ENCODE peak calls at places on chromosomes 13 and 19, in five cellular contexts. M, I, G, E and D are unnamed samples.

GRCh38 chr19:7979011-7979410 is 26.4 kb downstream of the ELAVL1 start:
- DNase-seq in M (no peak), I (no peak), G (no peak), E (no peak), D (no peak)

GRCh38 chr13:106521101-106521799 is 14.2 kb downstream of the EFNB2 start:
- DNase-seq in M (no peak), I (no peak), G (no peak), E (no peak), D (no peak)

GRCh38 chr13:90933097-90933826 is 414.2 kb upstream of the MIR17HG start:
- DNase-seq in M (no peak), I (no peak), G (no peak), E (no peak), D (no peak)

GRCh38 chr19:13847033-13847899 is 29.7 kb upstream of the NANOS3 start:
- DNase-seq in M (peak), I (no peak), G (peak), E (peak), D (peak)

GRCh38 chr19:2385053-2385721 is 25.1 kb downstream of the TMPRSS9 start:
- DNase-seq in M (peak), I (no peak), G (no peak), E (peak), D (peak)

GRCh38 chr19:13963603-13964105 is 11.3 kb downstream of the DCAF15 start:
- DNase-seq in M (no peak), I (no peak), G (no peak), E (no peak), D (no peak)

GRCh38 chr19:33405491-33406461 is 32.3 kb downstream of the CEBPG start:
- DNase-seq in M (peak), I (no peak), G (no peak), E (no peak), D (no peak)

GRCh38 chr13:40445557-40445990 is 220.9 kb downstream of the FOXO1 start:
- DNase-seq in M (no peak), I (peak), G (peak), E (no peak), D (peak)

GRCh38 chr13:99774644-99775043 is 196.9 kb downstream of the ZIC5 start:
- DNase-seq in M (no peak), I (no peak), G (no peak), E (no peak), D (no peak)

GRCh38 chr13:92658293-92658692 is 568.3 kb upstream of the GPC6 start:
- DNase-seq in M (no peak), I (no peak), G (no peak), E (no peak), D (no peak)

GRCh38 chr19:12913011-12913561 is 6.0 kb downstream of the SYCE2 start:
- DNase-seq in M (no peak), I (no peak), G (peak), E (no peak), D (peak)

GRCh38 chr19:10193666-10194499 is 870 bp downstream of the DNMT1 start:
- DNase-seq in M (no peak), I (no peak), G (no peak), E (peak), D (peak)

GRCh38 chr13:23871616-23872220 is 17.5 kb downstream of the MIPEP start:
- DNase-seq in M (no peak), I (no peak), G (no peak), E (peak), D (no peak)

GRCh38 chr13:50236898-50237318 is 221.7 kb downstream of the KCNRG start:
- DNase-seq in M (no peak), I (peak), G (no peak), E (no peak), D (peak)

GRCh38 chr19:32308436-32309077 is 36.9 kb upstream of the ZNF507 start:
- DNase-seq in M (no peak), I (no peak), G (no peak), E (no peak), D (no peak)

GRCh38 chr19:13277104-13277809 is 127.0 kb downstream of the IER2 start:
- DNase-seq in M (peak), I (peak), G (peak), E (peak), D (peak)

GRCh38 chr19:56107626-56108351 is 13.3 kb downstream of the ZNF787 start:
- DNase-seq in M (no peak), I (no peak), G (peak), E (no peak), D (no peak)

GRCh38 chr13:79119578-79120107 is 286.4 kb downstream of the RBM26 start:
- DNase-seq in M (peak), I (no peak), G (no peak), E (no peak), D (no peak)

GRCh38 chr13:72648513-72649065 is 78.8 kb downstream of the MZT1 start:
- DNase-seq in M (no peak), I (no peak), G (no peak), E (no peak), D (no peak)

GRCh38 chr19:21022996-21023395 is 2.5 kb downstream of the ZNF430 start:
- DNase-seq in M (no peak), I (no peak), G (no peak), E (no peak), D (no peak)

GRCh38 chr13:59480857-59481256 is 682.9 kb downstream of the DIAPH3 start:
- DNase-seq in M (no peak), I (no peak), G (no peak), E (no peak), D (no peak)

GRCh38 chr13:113005076-113005865 is 36.3 kb downstream of the MCF2L start:
- DNase-seq in M (no peak), I (no peak), G (no peak), E (no peak), D (no peak)

GRCh38 chr13:94710881-94711560 is 1.3 kb downstream of the SOX21 start:
- DNase-seq in M (no peak), I (no peak), G (no peak), E (peak), D (no peak)

GRCh38 chr19:44891016-44891882 is at the start of gene TOMM40:
- DNase-seq in M (no peak), I (no peak), G (no peak), E (no peak), D (peak)

GRCh38 chr13:76349700-76350099 is 536.5 kb downstream of the KCTD12 start:
- DNase-seq in M (no peak), I (no peak), G (no peak), E (no peak), D (no peak)

GRCh38 chr19:31110331-31110730 is 238.9 kb downstream of the TSHZ3 start:
- DNase-seq in M (no peak), I (no peak), G (no peak), E (no peak), D (peak)

GRCh38 chr13:42478531-42479156 is 95.3 kb upstream of the TNFSF11 start:
- DNase-seq in M (no peak), I (no peak), G (no peak), E (no peak), D (peak)

GRCh38 chr13:47933688-47934011 is 67.4 kb downstream of the SUCLA2 start:
- DNase-seq in M (no peak), I (no peak), G (no peak), E (no peak), D (peak)

GRCh38 chr19:49840736-49841249 is 10.2 kb upstream of the PTOV1 start:
- DNase-seq in M (no peak), I (no peak), G (no peak), E (no peak), D (no peak)

GRCh38 chr13:77207943-77208342 is 119.0 kb downstream of the MYCBP2 start:
- DNase-seq in M (no peak), I (no peak), G (no peak), E (no peak), D (no peak)

GRCh38 chr19:33301900-33302174 is 497 bp downstream of the CEBPA start:
- DNase-seq in M (no peak), I (no peak), G (no peak), E (no peak), D (no peak)

GRCh38 chr13:113902536-113902935 is 38.7 kb upstream of the GAS6 start:
- DNase-seq in M (no peak), I (no peak), G (no peak), E (no peak), D (no peak)

GRCh38 chr13:24183741-24184182 is 23.2 kb downstream of the SPATA13 start:
- DNase-seq in M (no peak), I (no peak), G (no peak), E (no peak), D (no peak)

GRCh38 chr13:62919491-62919890 is 1503.8 kb upstream of the PCDH20 start:
- DNase-seq in M (no peak), I (no peak), G (no peak), E (no peak), D (no peak)

GRCh38 chr19:55465460-55466245 is 1.1 kb upstream of the C19orf85 start:
- DNase-seq in M (no peak), I (no peak), G (peak), E (no peak), D (peak)

GRCh38 chr13:27573265-27573664 is 47.1 kb downstream of the LNX2 start:
- DNase-seq in M (no peak), I (no peak), G (no peak), E (no peak), D (no peak)

GRCh38 chr13:100751826-100752225 is 77.2 kb upstream of the TMTC4 start:
- DNase-seq in M (no peak), I (no peak), G (no peak), E (no peak), D (no peak)

DNA sequence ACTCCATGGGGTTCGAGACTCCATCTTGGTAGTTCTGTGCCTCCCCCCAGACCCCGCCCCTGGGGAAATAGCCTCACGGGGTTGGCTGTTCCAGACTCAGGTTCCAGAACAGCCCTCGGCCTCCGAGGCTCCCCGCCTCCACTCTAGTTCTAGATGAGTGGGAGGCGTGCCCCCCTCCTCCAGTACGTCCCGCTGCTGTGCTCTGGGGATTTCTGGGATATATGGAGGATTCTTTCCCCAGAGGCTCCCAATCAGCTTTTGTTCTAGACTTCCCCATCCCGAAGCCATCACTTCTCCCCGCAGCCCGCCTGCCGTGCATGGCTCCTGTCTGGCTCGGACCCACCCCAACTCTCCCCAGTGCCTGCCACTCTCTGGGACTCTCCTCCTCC is 1.9 kb upstream of the CACNG7 start:
- DNase-seq in M (no peak), I (no peak), G (no peak), E (no peak), D (no peak)
- H3K4me3 ChIP-seq in M (no peak), I (no peak), G (no peak), E (no peak), D (no peak)

GRCh38 chr19:3801412-3802096 is 15.4 kb upstream of the MATK start:
- DNase-seq in M (no peak), I (no peak), G (peak), E (peak), D (no peak)
- H3K4me3 ChIP-seq in M (no peak), I (no peak), G (peak), E (no peak), D (no peak)

DNA sequence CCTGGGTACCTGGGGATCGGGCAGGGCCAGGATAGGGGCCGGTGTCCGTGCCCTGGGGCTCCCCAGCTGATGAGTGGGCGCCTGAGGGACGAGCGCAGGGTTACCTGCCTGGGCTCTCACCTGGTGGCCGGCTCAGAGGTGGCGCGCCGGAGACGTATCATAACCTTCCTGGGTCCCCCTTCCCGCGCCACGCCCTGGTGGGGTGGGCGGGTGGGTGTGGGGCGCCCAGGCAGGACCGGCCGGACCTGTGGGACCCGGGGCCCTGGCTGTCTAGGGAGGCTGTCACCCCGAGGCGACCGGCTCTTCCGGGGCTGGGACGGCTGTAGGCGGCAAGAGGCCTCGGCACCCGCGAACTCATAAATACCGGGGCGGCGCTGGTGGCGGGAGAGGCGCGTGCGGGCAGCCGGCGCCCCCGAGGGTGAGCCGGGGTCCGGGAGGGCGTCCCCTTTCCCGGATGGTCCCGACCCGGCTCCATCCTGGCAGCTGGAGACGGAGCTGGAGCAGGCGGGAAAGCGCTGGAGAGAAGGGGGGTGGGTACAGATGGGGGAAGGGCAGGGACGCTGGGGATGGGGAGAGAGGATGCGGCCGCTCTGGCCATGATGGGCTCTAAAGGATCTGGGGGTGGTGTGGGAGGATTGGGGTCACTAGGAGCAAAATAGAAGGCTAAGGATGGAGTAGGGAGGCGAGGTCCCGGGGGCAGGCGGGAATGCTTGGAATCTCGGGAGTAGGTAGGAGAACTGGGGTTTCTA is at the start of gene ACP7:
- DNase-seq in M (peak), I (no peak), G (no peak), E (no peak), D (no peak)
- H3K4me3 ChIP-seq in M (peak), I (no peak), G (peak), E (no peak), D (no peak)

GRCh38 chr19:16281743-16282142 is 42.9 kb upstream of the KLF2 start:
- DNase-seq in M (no peak), I (no peak), G (no peak), E (no peak), D (no peak)

GRCh38 chr19:16288544-16288943 is 36.1 kb upstream of the KLF2 start:
- DNase-seq in M (no peak), I (no peak), G (no peak), E (no peak), D (peak)

GRCh38 chr19:16285769-16286564 is 38.7 kb upstream of the KLF2 start:
- DNase-seq in M (no peak), I (no peak), G (peak), E (no peak), D (peak)

DNA sequence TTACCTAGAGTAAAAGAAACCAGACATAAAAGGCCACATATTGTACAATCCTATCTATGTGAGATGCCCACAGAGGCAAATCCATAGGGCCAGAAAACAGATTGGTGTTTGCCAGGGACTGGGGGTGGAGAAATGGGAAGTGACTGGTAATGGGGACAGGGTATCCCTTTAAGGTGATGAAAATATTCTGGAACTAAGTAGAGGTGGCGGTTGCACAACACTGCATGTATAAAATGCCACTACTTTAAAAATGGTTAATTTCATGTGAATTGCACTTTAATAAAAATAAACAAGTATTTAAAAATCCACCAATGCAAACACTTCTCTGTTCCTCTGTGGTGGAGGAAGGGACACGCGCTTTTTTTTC is 41.5 kb upstream of the KLF2 start:
- DNase-seq in M (no peak), I (no peak), G (no peak), E (no peak), D (no peak)
- H3K4me3 ChIP-seq in M (no peak), I (peak), G (peak), E (no peak), D (peak)

GRCh38 chr19:1293782-1294621 is 8.3 kb downstream of the EFNA2 start:
- DNase-seq in M (no peak), I (no peak), G (no peak), E (no peak), D (peak)

GRCh38 chr19:1294688-1295087 is 9.0 kb downstream of the EFNA2 start:
- DNase-seq in M (no peak), I (no peak), G (no peak), E (no peak), D (no peak)

GRCh38 chr19:1296078-1296477 is 10.4 kb downstream of the EFNA2 start:
- DNase-seq in M (no peak), I (no peak), G (no peak), E (no peak), D (no peak)

GRCh38 chr19:1296575-1297271 is 11.1 kb downstream of the EFNA2 start:
- DNase-seq in M (no peak), I (no peak), G (no peak), E (no peak), D (no peak)

GRCh38 chr19:1295169-1296012 is 9.7 kb downstream of the EFNA2 start:
- DNase-seq in M (peak), I (no peak), G (peak), E (peak), D (no peak)
- H3K4me3 ChIP-seq in M (no peak), I (no peak), G (no peak), E (peak), D (no peak)

DNA sequence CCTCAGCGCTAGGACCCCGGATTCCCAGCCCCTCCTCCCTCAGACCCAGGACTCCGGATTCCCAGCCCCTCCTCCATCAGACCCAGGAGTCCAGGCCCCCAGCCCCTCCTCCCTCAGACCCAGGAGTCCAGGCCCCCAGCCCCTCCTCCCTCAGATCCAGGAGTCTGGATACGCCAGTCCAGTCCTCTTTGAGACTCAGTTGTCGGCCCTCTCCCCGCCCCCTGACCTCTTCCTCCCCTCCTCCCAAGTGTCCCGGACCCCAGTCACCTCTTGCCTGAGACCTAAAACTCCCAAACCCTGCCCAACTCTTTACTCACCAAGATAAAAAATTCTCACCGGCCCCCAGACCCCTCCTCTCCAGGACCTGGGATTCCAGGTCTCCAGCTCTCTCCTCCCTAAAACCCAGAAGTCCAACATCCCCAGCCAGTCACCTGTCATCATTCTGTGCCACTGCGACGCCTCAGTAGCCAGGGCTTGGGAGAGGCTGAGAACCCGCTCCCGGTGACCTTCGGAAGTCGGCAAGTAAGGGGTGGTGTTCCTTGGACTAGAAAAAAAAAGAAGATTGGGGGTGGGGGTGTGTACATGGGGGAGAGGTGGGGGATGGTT is 1.4 kb upstream of the HSD17B14 start:
- DNase-seq in M (no peak), I (no peak), G (no peak), E (no peak), D (no peak)
- H3K4me3 ChIP-seq in M (no peak), I (peak), G (peak), E (no peak), D (no peak)